ENCODE peak calls at places on chromosomes 13 and 19, in eight cellular contexts. A is cardiac fibroblast; N is KBM-7; C is Calu3; M is HFF-Myc; L is fibroblast of gingiva; I is mucosa of gallbladder; J is naive thymus-derived CD8-positive, alpha-beta T cell. O is an unnamed sample.

GRCh38 chr19:18203408-18203862 is 407 bp downstream of the RAB3A start:
- DNase-seq in A (no peak), N (no peak), C (no peak), M (no peak), L (no peak), I (no peak), J (peak), O (no peak)

GRCh38 chr19:38993271-38993670 is 17.7 kb upstream of the FBXO17 start:
- DNase-seq in A (peak), N (no peak), C (no peak), M (no peak), L (peak), I (peak), J (no peak), O (no peak)

GRCh38 chr13:59823495-59823894 is 340.2 kb downstream of the DIAPH3 start:
- DNase-seq in A (peak), N (no peak), C (no peak), M (peak), L (peak), I (no peak), J (no peak), O (no peak)

GRCh38 chr19:29680447-29680846 is 15.2 kb downstream of the PLEKHF1 start:
- DNase-seq in A (no peak), N (peak), C (no peak), M (no peak), L (peak), I (peak), J (peak), O (peak)

GRCh38 chr13:27678306-27679040 is 56.8 kb downstream of the POLR1D start:
- DNase-seq in A (peak), N (no peak), C (no peak), M (no peak), L (no peak), I (no peak), J (no peak), O (peak)

GRCh38 chr19:56476671-56477428 is at the start of gene ZNF667:
- DNase-seq in A (peak), N (peak), C (no peak), M (peak), L (peak), I (no peak), J (peak), O (no peak)

GRCh38 chr13:62176051-62176450 is 760.4 kb upstream of the PCDH20 start:
- DNase-seq in A (no peak), N (no peak), C (no peak), M (no peak), L (no peak), I (no peak), J (no peak), O (no peak)

GRCh38 chr13:44382635-44383145 is 9.1 kb downstream of the SERP2 start:
- DNase-seq in A (no peak), N (peak), C (no peak), M (no peak), L (no peak), I (no peak), J (no peak), O (peak)

GRCh38 chr13:36712785-36713184 is 39.0 kb downstream of the SERTM1 start:
- DNase-seq in A (peak), N (no peak), C (no peak), M (peak), L (no peak), I (no peak), J (no peak), O (no peak)

GRCh38 chr19:48341006-48341405 is 15.7 kb downstream of the EMP3 start:
- DNase-seq in A (peak), N (no peak), C (no peak), M (no peak), L (no peak), I (no peak), J (no peak), O (no peak)